ENCODE peak calls at places on chromosomes 16 and 17, in seven cellular contexts. One of them, this sample, is unnamed.

GRCh38 chr16:57955572-57955971 is 15.4 kb downstream of the CNGB1 start:
- DNase-seq in heart right ventricle: no peak
- DNase-seq in H1: no peak
- DNase-seq in naive thymus-derived CD4-positive, alpha-beta T cell: no peak
- DNase-seq in ascending aorta: no peak
- DNase-seq in kidney: peak; percentile 56
- DNase-seq in NT2/D1: no peak
- DNase-seq in this sample: no peak

GRCh38 chr17:57215317-57215716 is 41.0 kb upstream of the MSI2 start:
- DNase-seq in kidney: no peak
- DNase-seq in NT2/D1: no peak
- DNase-seq in ascending aorta: peak; percentile 12
- DNase-seq in heart right ventricle: no peak
- DNase-seq in naive thymus-derived CD4-positive, alpha-beta T cell: no peak
- DNase-seq in H1: no peak
- DNase-seq in this sample: no peak

GRCh38 chr17:78645421-78646295 is 68.5 kb upstream of the DNAH17 start:
- DNase-seq in heart right ventricle: peak; percentile 89
- DNase-seq in ascending aorta: peak; percentile 62
- DNase-seq in NT2/D1: no peak
- DNase-seq in naive thymus-derived CD4-positive, alpha-beta T cell: peak; percentile 50
- DNase-seq in kidney: peak; percentile 91
- DNase-seq in H1: no peak
- DNase-seq in this sample: peak; percentile 29

GRCh38 chr16:26727801-26728200 is 338.9 kb upstream of the C16orf82 start:
- DNase-seq in kidney: no peak
- DNase-seq in H1: no peak
- DNase-seq in naive thymus-derived CD4-positive, alpha-beta T cell: no peak
- DNase-seq in ascending aorta: no peak
- DNase-seq in NT2/D1: no peak
- DNase-seq in heart right ventricle: no peak
- DNase-seq in this sample: no peak

GRCh38 chr16:85465328-85466307 is 147.5 kb upstream of the GSE1 start:
- DNase-seq in ascending aorta: no peak
- DNase-seq in kidney: no peak
- DNase-seq in H1: no peak
- DNase-seq in NT2/D1: no peak
- DNase-seq in heart right ventricle: peak; percentile 79
- DNase-seq in naive thymus-derived CD4-positive, alpha-beta T cell: no peak
- DNase-seq in this sample: no peak

GRCh38 chr16:27365142-27366089 is 36.6 kb upstream of the IL21R start:
- DNase-seq in kidney: no peak
- DNase-seq in heart right ventricle: no peak
- DNase-seq in NT2/D1: no peak
- DNase-seq in ascending aorta: no peak
- DNase-seq in naive thymus-derived CD4-positive, alpha-beta T cell: no peak
- DNase-seq in H1: no peak
- DNase-seq in this sample: no peak

GRCh38 chr16:17827313-17827712 is 356.6 kb upstream of the XYLT1 start:
- DNase-seq in kidney: no peak
- DNase-seq in naive thymus-derived CD4-positive, alpha-beta T cell: no peak
- DNase-seq in NT2/D1: no peak
- DNase-seq in H1: no peak
- DNase-seq in heart right ventricle: no peak
- DNase-seq in ascending aorta: no peak
- DNase-seq in this sample: no peak

GRCh38 chr16:14362774-14363371 is 267.2 kb downstream of the PARN start:
- DNase-seq in ascending aorta: no peak
- DNase-seq in kidney: no peak
- DNase-seq in naive thymus-derived CD4-positive, alpha-beta T cell: no peak
- DNase-seq in heart right ventricle: no peak
- DNase-seq in H1: no peak
- DNase-seq in NT2/D1: no peak
- DNase-seq in this sample: no peak

GRCh38 chr17:32158870-32159585 is 16.7 kb downstream of the RHOT1 start:
- DNase-seq in naive thymus-derived CD4-positive, alpha-beta T cell: no peak
- DNase-seq in ascending aorta: no peak
- DNase-seq in kidney: peak; percentile 70
- DNase-seq in H1: no peak
- DNase-seq in heart right ventricle: no peak
- DNase-seq in NT2/D1: no peak
- DNase-seq in this sample: no peak

GRCh38 chr16:68770671-68771070 is 33.6 kb downstream of the CDH1 start:
- DNase-seq in H1: no peak
- DNase-seq in NT2/D1: no peak
- DNase-seq in kidney: no peak
- DNase-seq in naive thymus-derived CD4-positive, alpha-beta T cell: no peak
- DNase-seq in ascending aorta: no peak
- DNase-seq in heart right ventricle: no peak
- DNase-seq in this sample: no peak

GRCh38 chr17:33152793-33153192 is 140.3 kb downstream of the ASIC2 start:
- DNase-seq in naive thymus-derived CD4-positive, alpha-beta T cell: no peak
- DNase-seq in kidney: no peak
- DNase-seq in NT2/D1: no peak
- DNase-seq in H1: no peak
- DNase-seq in ascending aorta: no peak
- DNase-seq in heart right ventricle: no peak
- DNase-seq in this sample: no peak

GRCh38 chr16:65576631-65577030 is 454.8 kb upstream of the CDH11 start:
- DNase-seq in heart right ventricle: no peak
- DNase-seq in kidney: no peak
- DNase-seq in naive thymus-derived CD4-positive, alpha-beta T cell: no peak
- DNase-seq in NT2/D1: peak; percentile 33
- DNase-seq in H1: peak; percentile 78
- DNase-seq in ascending aorta: no peak
- DNase-seq in this sample: no peak

GRCh38 chr16:56767018-56767417 is 37.1 kb downstream of the NUP93 start:
- DNase-seq in heart right ventricle: no peak
- DNase-seq in NT2/D1: no peak
- DNase-seq in naive thymus-derived CD4-positive, alpha-beta T cell: no peak
- DNase-seq in ascending aorta: no peak
- DNase-seq in kidney: no peak
- DNase-seq in H1: no peak
- DNase-seq in this sample: no peak

GRCh38 chr16:3861808-3862451 is 18.6 kb downstream of the CREBBP start:
- DNase-seq in NT2/D1: no peak
- DNase-seq in heart right ventricle: no peak
- DNase-seq in naive thymus-derived CD4-positive, alpha-beta T cell: no peak
- DNase-seq in ascending aorta: no peak
- DNase-seq in kidney: no peak
- DNase-seq in H1: no peak
- DNase-seq in this sample: no peak

GRCh38 chr17:72465191-72466024 is 344.6 kb downstream of the SOX9 start:
- DNase-seq in heart right ventricle: no peak
- DNase-seq in H1: no peak
- DNase-seq in ascending aorta: no peak
- DNase-seq in NT2/D1: no peak
- DNase-seq in kidney: peak; percentile 86
- DNase-seq in naive thymus-derived CD4-positive, alpha-beta T cell: no peak
- DNase-seq in this sample: no peak

GRCh38 chr16:8865145-8865882 is 3.5 kb downstream of the CARHSP1 start:
- DNase-seq in kidney: no peak
- DNase-seq in heart right ventricle: no peak
- DNase-seq in H1: no peak
- DNase-seq in ascending aorta: no peak
- DNase-seq in naive thymus-derived CD4-positive, alpha-beta T cell: no peak
- DNase-seq in NT2/D1: no peak
- DNase-seq in this sample: no peak
- H3K4me3 ChIP-seq in kidney: no peak overlapping the region
- H3K4me3 ChIP-seq in heart right ventricle: no peak overlapping the region
- H3K4me3 ChIP-seq in H1: peak overlapping the region; percentile 74
- H3K4me3 ChIP-seq in ascending aorta: peak overlapping the region; percentile 92
- H3K4me3 ChIP-seq in naive thymus-derived CD4-positive, alpha-beta T cell: no peak overlapping the region
- H3K4me3 ChIP-seq in NT2/D1: peak overlapping the region; percentile 19
- H3K4me3 ChIP-seq in this sample: no peak overlapping the region

DNA sequence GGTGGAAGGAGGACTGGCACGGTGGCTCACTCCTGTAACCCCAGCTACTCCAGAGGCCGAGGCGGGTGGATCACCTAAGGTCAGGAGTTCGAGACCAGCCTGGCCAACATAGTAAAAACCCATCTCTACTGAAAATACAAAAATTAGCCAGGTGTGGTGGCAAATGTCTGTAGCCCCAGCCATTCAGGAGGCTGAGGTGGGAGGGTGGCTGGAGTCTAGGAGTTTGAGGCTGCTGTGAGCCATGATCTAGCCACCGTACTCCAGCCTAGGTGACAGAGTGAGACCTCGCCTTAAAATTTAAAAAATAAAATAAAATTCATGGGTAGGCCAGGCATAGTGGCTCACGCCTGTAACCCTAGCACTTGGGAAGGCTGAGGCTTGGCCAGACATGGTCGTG is 1.2 kb upstream of the RPH3AL start:
- DNase-seq in naive thymus-derived CD4-positive, alpha-beta T cell: no peak
- DNase-seq in H1: no peak
- DNase-seq in kidney: no peak
- DNase-seq in ascending aorta: no peak
- DNase-seq in NT2/D1: no peak
- DNase-seq in heart right ventricle: no peak
- DNase-seq in this sample: no peak
- H3K4me1 ChIP-seq in naive thymus-derived CD4-positive, alpha-beta T cell: no peaks in the 10 kb centered on the region
- H3K4me1 ChIP-seq in H1: peaks cover 9% of the 10 kb centered on the region
- H3K4me1 ChIP-seq in kidney: peaks cover 52% of the 10 kb centered on the region
- H3K4me1 ChIP-seq in ascending aorta: no peaks in the 10 kb centered on the region
- H3K4me1 ChIP-seq in NT2/D1: peaks cover 12% of the 10 kb centered on the region
- H3K4me1 ChIP-seq in heart right ventricle: peaks cover 55% of the 10 kb centered on the region
- H3K4me1 ChIP-seq in this sample: no peaks in the 10 kb centered on the region

DNA sequence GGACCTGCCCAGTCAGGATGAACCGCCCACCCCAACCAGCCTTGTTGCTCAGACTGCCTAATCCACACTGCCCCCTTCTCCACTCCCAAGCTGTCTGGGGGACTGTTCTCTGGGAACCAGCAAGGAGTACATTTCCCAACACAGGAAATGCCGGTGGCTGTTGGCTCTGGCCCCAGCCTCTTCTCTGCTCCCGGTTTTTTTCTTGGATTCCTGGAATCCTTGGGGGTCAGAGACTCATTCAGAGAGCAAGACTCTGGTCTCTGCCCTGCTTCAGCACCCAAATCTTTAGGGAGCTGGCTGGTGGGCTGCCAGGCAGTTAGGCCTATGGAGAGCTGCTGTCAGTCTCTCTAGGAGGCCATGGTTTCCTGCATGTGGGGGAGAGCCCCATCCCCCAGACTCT is 10.8 kb upstream of the MTMR4 start:
- DNase-seq in NT2/D1: no peak
- DNase-seq in ascending aorta: no peak
- DNase-seq in naive thymus-derived CD4-positive, alpha-beta T cell: no peak
- DNase-seq in heart right ventricle: peak; percentile 74
- DNase-seq in H1: no peak
- DNase-seq in kidney: peak; percentile 91
- DNase-seq in this sample: no peak
- H3K4me3 ChIP-seq in NT2/D1: no peak overlapping the region
- H3K4me3 ChIP-seq in ascending aorta: no peak overlapping the region
- H3K4me3 ChIP-seq in naive thymus-derived CD4-positive, alpha-beta T cell: no peak overlapping the region
- H3K4me3 ChIP-seq in heart right ventricle: peak overlapping the region; percentile 15
- H3K4me3 ChIP-seq in H1: no peak overlapping the region
- H3K4me3 ChIP-seq in kidney: no peak overlapping the region
- H3K4me3 ChIP-seq in this sample: no peak overlapping the region

GRCh38 chr17:34255381-34255732 is 272 bp downstream of the CCL2 start:
- DNase-seq in ascending aorta: no peak
- DNase-seq in kidney: no peak
- DNase-seq in naive thymus-derived CD4-positive, alpha-beta T cell: no peak
- DNase-seq in H1: no peak
- DNase-seq in heart right ventricle: no peak
- DNase-seq in NT2/D1: no peak
- DNase-seq in this sample: no peak

GRCh38 chr17:34252890-34253525 is 2.1 kb upstream of the CCL2 start:
- DNase-seq in kidney: no peak
- DNase-seq in ascending aorta: no peak
- DNase-seq in NT2/D1: no peak
- DNase-seq in heart right ventricle: no peak
- DNase-seq in naive thymus-derived CD4-positive, alpha-beta T cell: no peak
- DNase-seq in H1: no peak
- DNase-seq in this sample: no peak

GRCh38 chr17:34255841-34256240 is 756 bp downstream of the CCL2 start:
- DNase-seq in naive thymus-derived CD4-positive, alpha-beta T cell: no peak
- DNase-seq in ascending aorta: no peak
- DNase-seq in kidney: no peak
- DNase-seq in NT2/D1: no peak
- DNase-seq in H1: no peak
- DNase-seq in heart right ventricle: no peak
- DNase-seq in this sample: no peak

GRCh38 chr17:34254651-34255380 is at the start of gene CCL2:
- DNase-seq in NT2/D1: peak; percentile 67
- DNase-seq in naive thymus-derived CD4-positive, alpha-beta T cell: no peak
- DNase-seq in H1: peak; percentile 56
- DNase-seq in kidney: peak; percentile 83
- DNase-seq in heart right ventricle: peak; percentile 87
- DNase-seq in ascending aorta: no peak
- DNase-seq in this sample: no peak

GRCh38 chr17:34254146-34254545 is 939 bp upstream of the CCL2 start:
- DNase-seq in H1: no peak
- DNase-seq in naive thymus-derived CD4-positive, alpha-beta T cell: no peak
- DNase-seq in ascending aorta: no peak
- DNase-seq in heart right ventricle: no peak
- DNase-seq in NT2/D1: no peak
- DNase-seq in kidney: no peak
- DNase-seq in this sample: no peak
- H3K4me1 ChIP-seq in H1: peaks cover 11% of the 10 kb centered on the region
- H3K4me1 ChIP-seq in naive thymus-derived CD4-positive, alpha-beta T cell: no peaks in the 10 kb centered on the region
- H3K4me1 ChIP-seq in ascending aorta: peaks cover 41% of the 10 kb centered on the region
- H3K4me1 ChIP-seq in heart right ventricle: peaks cover 76% of the 10 kb centered on the region
- H3K4me1 ChIP-seq in NT2/D1: peaks cover 6% of the 10 kb centered on the region
- H3K4me1 ChIP-seq in kidney: peaks cover 26% of the 10 kb centered on the region
- H3K4me1 ChIP-seq in this sample: no peaks in the 10 kb centered on the region

DNA sequence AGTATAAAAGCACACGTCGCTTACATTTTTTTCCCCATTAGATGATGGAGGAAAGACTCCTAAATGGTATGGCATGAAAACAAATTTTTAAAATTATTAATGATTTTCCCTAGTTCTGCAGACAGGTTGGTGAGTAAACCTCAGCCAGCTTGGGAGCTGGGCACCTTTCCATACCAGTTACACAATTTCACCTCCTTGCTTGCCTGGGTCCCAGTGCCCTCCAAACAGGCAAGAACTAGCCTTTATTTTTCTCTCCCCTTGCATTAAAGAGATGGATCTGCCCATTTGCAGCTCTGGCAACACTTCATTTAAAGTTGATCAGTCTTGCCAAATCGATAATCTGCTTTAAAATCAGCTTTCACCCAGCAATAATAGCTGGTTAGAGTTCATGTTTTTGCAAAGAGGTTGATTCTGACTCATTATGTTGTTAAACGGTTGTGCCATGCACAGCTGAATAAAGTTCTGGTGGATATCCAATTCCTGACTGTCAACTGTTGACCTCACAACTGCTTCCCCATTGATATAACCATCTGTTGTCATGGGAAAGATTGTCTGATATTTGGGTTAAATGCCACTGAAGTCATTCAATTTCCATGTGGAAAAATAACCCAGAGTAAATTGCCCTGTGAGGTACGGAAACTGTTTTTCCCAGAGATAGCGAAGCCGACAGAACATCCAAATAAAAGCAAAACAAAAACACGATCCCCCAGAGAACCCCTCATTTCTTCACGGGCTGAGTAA is 1.3 kb downstream of the C17orf58 start:
- DNase-seq in kidney: no peak
- DNase-seq in H1: no peak
- DNase-seq in naive thymus-derived CD4-positive, alpha-beta T cell: no peak
- DNase-seq in NT2/D1: no peak
- DNase-seq in ascending aorta: no peak
- DNase-seq in heart right ventricle: no peak
- DNase-seq in this sample: no peak
- H3K4me3 ChIP-seq in kidney: peak overlapping the region; percentile 67
- H3K4me3 ChIP-seq in H1: peak overlapping the region; percentile 97
- H3K4me3 ChIP-seq in naive thymus-derived CD4-positive, alpha-beta T cell: peak overlapping the region; percentile 69
- H3K4me3 ChIP-seq in NT2/D1: peak overlapping the region; percentile 44
- H3K4me3 ChIP-seq in ascending aorta: peak overlapping the region; percentile 91
- H3K4me3 ChIP-seq in heart right ventricle: peak overlapping the region; percentile 75
- H3K4me3 ChIP-seq in this sample: peak overlapping the region; percentile 50